ENCODE peak calls at places on chromosomes 11 and 22, in eight cellular contexts. U, Y, F, N, Z, B, I and R are unnamed samples.
A peak's percentile ranks its signal among the peaks of the same experiment; 100 is the strongest.

GRCh38 chr11:16984229-16984628 is 30.0 kb downstream of the PLEKHA7 start:
- DNase-seq in U (no peak), Y (no peak), F (no peak), N (no peak), Z (no peak), B (no peak), I (no peak), R (no peak)

GRCh38 chr22:49979587-49980264 is 19.2 kb downstream of the PIM3 start:
- DNase-seq in U (peak; percentile 79), Y (peak; percentile 67), F (no peak), N (peak; percentile 60), Z (no peak), B (no peak), I (peak; percentile 14), R (peak; percentile 40)

GRCh38 chr11:108289699-108290098 is 66.8 kb downstream of the ATM start:
- DNase-seq in U (no peak), Y (no peak), F (no peak), N (no peak), Z (no peak), B (no peak), I (no peak), R (no peak)

GRCh38 chr11:624705-625635 is at the start of gene CDHR5:
- DNase-seq in U (peak; percentile 52), Y (no peak), F (no peak), N (no peak), Z (no peak), B (no peak), I (no peak), R (no peak)

GRCh38 chr22:48047722-48048500 is 1285.5 kb downstream of the TBC1D22A start:
- DNase-seq in U (peak; percentile 28), Y (peak; percentile 38), F (no peak), N (no peak), Z (no peak), B (no peak), I (no peak), R (no peak)

GRCh38 chr11:94305146-94305545 is 766 bp downstream of the IZUMO1R start:
- DNase-seq in U (no peak), Y (peak; percentile 71), F (no peak), N (peak; percentile 29), Z (no peak), B (no peak), I (no peak), R (no peak)

GRCh38 chr22:18076060-18076497 is 1.7 kb upstream of the PEX26 start:
- DNase-seq in U (peak; percentile 78), Y (peak; percentile 76), F (no peak), N (peak; percentile 93), Z (peak; percentile 65), B (peak; percentile 82), I (peak; percentile 78), R (peak; percentile 74)

GRCh38 chr22:41348964-41349484 is 32.7 kb upstream of the TEF start:
- DNase-seq in U (no peak), Y (no peak), F (no peak), N (no peak), Z (no peak), B (no peak), I (no peak), R (no peak)

GRCh38 chr22:39277135-39277607 is 32.4 kb upstream of the PDGFB start:
- DNase-seq in U (no peak), Y (no peak), F (no peak), N (peak; percentile 71), Z (no peak), B (peak; percentile 29), I (no peak), R (no peak)